ENCODE peak calls at places on chromosomes 13 and 19, in five cellular contexts. M, Q, E, B and A are unnamed samples.

GRCh38 chr13:32267836-32268439 is 47.2 kb downstream of the ZAR1L start:
- DNase-seq in Q (peak), E (peak), B (no peak), M (no peak), A (no peak)

GRCh38 chr13:51241720-51242119 is 19.5 kb downstream of the FAM124A start:
- DNase-seq in Q (no peak), B (no peak), E (peak), M (no peak), A (peak)

GRCh38 chr13:20696073-20696472 is 7.4 kb upstream of the IL17D start:
- DNase-seq in E (no peak), B (no peak), Q (no peak), M (no peak), A (no peak)

GRCh38 chr13:45728759-45729158 is 26.6 kb downstream of the CBY2 start:
- DNase-seq in E (no peak), M (no peak), Q (no peak), B (peak), A (no peak)

GRCh38 chr19:35862528-35862927 is 5.8 kb downstream of the KIRREL2 start:
- DNase-seq in Q (peak), E (no peak), B (no peak), M (no peak), A (no peak)

GRCh38 chr13:43785681-43786471 is 896 bp downstream of the ENOX1 start:
- DNase-seq in B (peak), E (peak), M (peak), Q (peak), A (peak)

GRCh38 chr13:110640591-110641029 is 25.3 kb downstream of the NAXD start:
- DNase-seq in Q (no peak), E (peak), B (no peak), M (peak), A (no peak)

GRCh38 chr19:39599116-39599515 is 3.2 kb upstream of the LGALS13 start:
- DNase-seq in M (peak), E (peak), Q (no peak), B (peak), A (peak)

GRCh38 chr13:34107814-34108213 is 289.9 kb downstream of the RFC3 start:
- DNase-seq in M (no peak), Q (no peak), E (peak), B (no peak), A (peak)

GRCh38 chr13:48184260-48184659 is 48.7 kb upstream of the ITM2B start:
- DNase-seq in M (no peak), E (no peak), B (no peak), Q (no peak), A (no peak)

GRCh38 chr13:74575729-74576125 is 441.5 kb upstream of the KLF12 start:
- DNase-seq in E (peak), B (peak), M (peak), Q (peak), A (peak)

GRCh38 chr13:66689037-66689619 is 541.0 kb downstream of the PCDH9 start:
- DNase-seq in B (peak), E (peak), Q (no peak), M (no peak), A (no peak)

GRCh38 chr19:3868770-3869456 is at the start of gene ZFR2:
- DNase-seq in M (no peak), E (no peak), Q (no peak), B (peak), A (no peak)

GRCh38 chr13:69980799-69981198 is 126.8 kb upstream of the ATXN8OS start:
- DNase-seq in Q (no peak), M (no peak), B (no peak), E (no peak), A (no peak)

GRCh38 chr19:50532952-50533351 is 19.2 kb upstream of the ASPDH start:
- DNase-seq in M (no peak), B (no peak), E (no peak), Q (no peak), A (no peak)

GRCh38 chr19:4877753-4878490 is 10.5 kb upstream of the PLIN3 start:
- DNase-seq in B (no peak), M (no peak), Q (no peak), E (peak), A (peak)

GRCh38 chr19:8576273-8576993 is 809 bp downstream of the MYO1F start:
- DNase-seq in E (no peak), M (no peak), Q (no peak), B (no peak), A (no peak)

GRCh38 chr13:44136693-44137268 is 236.8 kb upstream of the SERP2 start:
- DNase-seq in Q (no peak), E (no peak), M (no peak), B (no peak), A (peak)

GRCh38 chr13:39279077-39279476 is 240.8 kb downstream of the NHLRC3 start:
- DNase-seq in B (no peak), Q (no peak), M (no peak), E (no peak), A (no peak)

DNA sequence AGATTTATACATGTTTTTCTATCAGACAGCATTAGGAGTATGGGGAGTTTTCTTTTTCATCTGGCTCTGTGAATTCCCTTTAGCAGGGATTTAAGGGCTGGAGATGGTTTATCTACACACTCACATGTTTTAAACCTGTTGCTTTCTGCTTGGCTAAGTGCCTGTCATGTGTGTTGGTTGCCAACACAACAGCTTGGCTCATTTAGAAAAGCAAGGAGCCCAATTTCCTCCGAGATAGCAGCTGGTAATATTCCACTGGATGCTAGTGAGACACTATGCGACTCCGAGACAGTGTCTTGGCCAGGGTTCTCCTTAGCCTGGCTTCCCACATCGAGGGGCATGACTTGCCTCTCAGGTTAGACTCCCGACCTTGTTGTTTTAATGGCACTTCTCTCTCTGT is 83.3 kb downstream of the KLF5 start:
- DNase-seq in B (peak), M (no peak), E (peak), Q (no peak), A (no peak)
- H3K4me3 ChIP-seq in B (no peak), M (peak), E (no peak), Q (no peak), A (no peak)

GRCh38 chr19:30437869-30438268 is 65.7 kb downstream of the ZNF536 start:
- DNase-seq in B (no peak), M (no peak), E (no peak), Q (no peak), A (no peak)
- TF ChIP-seq CTCF in B (no peak), M (no peak), E (no peak), Q (no peak), A (no peak)

DNA sequence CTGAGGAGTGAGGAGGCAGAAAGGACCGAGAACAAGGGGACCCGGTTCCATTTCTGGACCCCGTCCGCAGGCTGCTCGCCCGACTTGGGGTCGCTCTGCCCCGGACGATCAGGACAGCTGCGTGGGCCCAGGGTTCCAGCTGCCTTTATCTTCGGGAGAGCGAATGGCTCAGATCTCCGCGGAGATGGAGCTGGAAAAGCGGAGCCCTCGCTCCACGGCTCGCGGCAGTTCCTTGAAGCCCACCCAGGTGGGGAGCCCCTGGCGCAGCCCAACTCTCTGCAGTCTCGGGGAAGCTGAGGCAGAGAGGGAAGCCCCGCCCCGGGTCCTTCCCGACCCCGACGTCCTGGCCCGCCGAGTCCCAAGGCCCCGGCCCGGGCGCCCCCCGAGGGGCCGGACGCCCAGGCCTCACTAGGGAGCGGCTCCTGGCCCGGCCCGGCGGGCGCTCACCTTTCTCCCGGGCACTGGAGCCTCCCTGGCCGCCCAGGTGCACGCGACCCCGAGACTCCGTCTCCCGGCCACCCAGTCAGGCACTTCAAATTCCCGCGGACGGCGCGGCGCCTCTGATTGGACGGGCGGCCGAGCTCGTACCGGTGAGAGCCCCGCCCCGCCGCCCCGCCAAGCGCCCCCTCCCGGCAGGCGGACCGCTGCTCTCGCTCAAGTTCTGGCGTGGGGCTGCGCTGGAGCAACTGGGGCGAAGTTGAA is 485.7 kb downstream of the UQCRFS1 start:
- DNase-seq in M (no peak), Q (peak), E (peak), B (peak), A (peak)
- H3K4me3 ChIP-seq in M (peak), Q (no peak), E (peak), B (peak), A (peak)

DNA sequence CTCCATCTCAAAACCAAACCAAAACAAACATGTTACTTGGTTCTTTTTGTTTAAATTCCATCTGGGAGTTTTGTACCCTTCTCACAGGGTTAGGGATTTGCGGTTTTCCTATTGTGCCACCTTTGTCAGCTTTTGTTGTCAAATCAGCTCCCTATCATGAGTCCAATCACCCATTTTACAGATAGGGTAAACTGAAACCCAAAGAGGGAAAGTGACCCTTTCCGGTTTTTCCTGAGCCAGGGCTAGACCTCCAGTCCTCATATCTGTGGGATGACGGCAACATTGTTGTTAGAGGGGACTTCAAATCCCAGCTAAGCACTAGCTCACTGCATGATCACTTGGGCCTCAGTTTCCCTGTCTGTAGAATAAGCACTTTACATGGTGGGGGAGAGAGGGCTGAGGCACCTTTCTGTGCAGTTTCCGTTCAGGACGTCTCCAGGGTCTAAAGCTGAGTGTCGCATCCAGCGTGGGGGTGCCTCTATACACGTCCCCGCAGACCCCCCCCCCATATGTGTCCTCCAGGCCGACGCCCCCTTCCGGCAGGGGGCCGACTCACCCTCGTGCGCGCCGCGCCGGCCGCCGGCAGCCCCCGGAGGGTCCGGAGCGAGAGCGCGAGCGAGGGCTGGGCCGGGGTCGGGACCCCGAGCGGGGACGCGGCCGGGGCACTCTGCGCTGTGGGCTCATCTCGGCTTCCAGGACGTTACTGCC is 3.9 kb downstream of the CCDC194 start:
- DNase-seq in E (no peak), Q (no peak), M (no peak), B (peak), A (no peak)
- TF ChIP-seq CTCF in E (no peak), Q (no peak), M (no peak), B (peak), A (no peak)

DNA sequence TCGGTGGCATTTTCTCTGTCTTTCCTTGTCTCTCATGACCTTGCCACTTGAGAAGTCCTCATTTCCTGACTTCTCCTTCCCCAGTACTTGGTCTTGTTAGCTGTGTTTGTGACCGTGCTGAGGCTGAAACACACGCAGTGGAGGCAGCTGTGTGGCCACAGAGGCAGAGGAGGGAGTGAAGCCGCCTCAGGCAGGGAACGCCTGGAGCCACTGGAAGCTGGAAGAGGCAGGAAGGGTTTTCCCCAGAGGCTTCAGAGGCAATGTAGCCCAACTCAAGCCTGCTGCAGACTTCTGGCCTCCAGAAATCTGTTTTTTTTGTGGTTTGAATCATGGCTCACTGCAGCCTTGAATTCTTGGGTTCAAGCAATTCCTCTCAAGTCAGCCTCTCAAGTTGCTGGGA is 29.3 kb upstream of the ARGLU1 start:
- DNase-seq in B (no peak), M (peak), Q (no peak), E (peak), A (no peak)
- H3K4me3 ChIP-seq in B (no peak), M (no peak), Q (no peak), E (no peak), A (no peak)

GRCh38 chr13:100442095-100442832 is 146.3 kb downstream of the GGACT start:
- DNase-seq in Q (no peak), E (no peak), B (no peak), M (no peak), A (no peak)
- TF ChIP-seq CTCF in Q (no peak), E (no peak), B (no peak), M (no peak), A (no peak)

DNA sequence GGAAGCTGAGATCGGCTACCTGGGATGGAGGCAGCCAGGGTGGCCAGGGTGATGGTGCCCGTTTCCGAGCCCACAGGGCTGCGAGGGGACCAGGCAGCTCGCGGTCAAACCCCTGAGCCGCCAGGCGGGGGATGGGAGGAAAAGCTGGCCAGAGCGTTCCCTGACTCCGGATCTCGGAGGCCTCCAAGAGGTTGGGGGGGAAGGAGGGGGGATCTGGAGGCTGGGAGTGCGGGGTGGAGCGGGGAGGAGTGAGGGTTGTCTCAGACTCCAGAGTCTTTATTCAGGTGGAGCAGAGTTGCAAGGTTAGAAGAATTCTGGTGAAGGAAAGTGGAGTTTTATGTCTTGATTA is 1.1 kb downstream of the CACNG7 start:
- DNase-seq in Q (no peak), E (peak), M (no peak), B (peak), A (peak)
- H3K4me3 ChIP-seq in Q (no peak), E (peak), M (no peak), B (peak), A (no peak)

DNA sequence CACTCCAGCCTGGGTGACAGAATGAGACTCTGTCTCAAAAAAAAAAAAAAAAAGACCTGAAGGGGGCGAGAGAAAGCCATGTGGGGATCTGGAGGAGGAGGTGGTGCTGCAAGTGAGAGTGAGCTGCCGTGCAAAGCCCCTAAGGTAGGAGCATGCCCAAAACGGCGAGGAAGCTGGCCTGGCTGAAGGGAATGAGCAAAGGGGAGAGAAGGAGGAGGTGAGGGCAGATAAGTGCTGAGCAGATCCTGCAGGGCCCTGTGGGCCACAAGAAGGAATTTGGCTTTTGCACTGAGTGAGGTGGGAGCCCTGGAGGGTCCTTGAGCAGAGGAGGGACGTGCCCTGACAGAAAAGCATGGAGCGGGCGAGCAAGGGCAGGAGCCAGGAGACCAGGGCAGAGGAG is 19.4 kb upstream of the ADGRE5 start:
- DNase-seq in E (peak), Q (no peak), M (no peak), B (peak), A (peak)
- TF ChIP-seq CTCF in E (no peak), Q (no peak), M (peak), B (peak), A (no peak)

GRCh38 chr13:49368688-49369087 is 75.2 kb downstream of the CAB39L start:
- DNase-seq in B (no peak), Q (no peak), M (no peak), E (no peak), A (no peak)

GRCh38 chr13:49370390-49370789 is 73.5 kb downstream of the CAB39L start:
- DNase-seq in B (no peak), Q (no peak), E (no peak), M (no peak), A (no peak)

GRCh38 chr13:49366841-49367240 is 77.0 kb downstream of the CAB39L start:
- DNase-seq in B (no peak), M (no peak), E (peak), Q (no peak), A (peak)

GRCh38 chr13:49369876-49370275 is 74.0 kb downstream of the CAB39L start:
- DNase-seq in M (no peak), Q (no peak), E (no peak), B (no peak), A (no peak)

GRCh38 chr13:49367640-49368431 is 76.0 kb downstream of the CAB39L start:
- DNase-seq in M (no peak), E (peak), Q (no peak), B (no peak), A (no peak)
- H3K4me3 ChIP-seq in M (no peak), E (no peak), Q (no peak), B (no peak), A (no peak)